ENCODE peak calls at places on chromosomes 13 and 19, in six cellular contexts. One of them, this sample, is unnamed.

GRCh38 chr13:99730403-99730802 is 229.1 kb downstream of the TM9SF2 start:
- DNase-seq in HS-27A: no peak
- DNase-seq in activated CD4-positive, alpha-beta T cell treated with anti-CD3 and anti-CD28 coated beads, Interleukin-2, amount 10 ng/mL, durations not matched to agents 7 days and 5 days: no peak
- DNase-seq in stimulated activated CD8-positive, alpha-beta memory T cell treated with anti-CD3 and anti-CD28 coated beads, Interleukin-2, amount 100 ng/mL, for 48 hours: no peak
- DNase-seq in stomach: no peak
- DNase-seq in AG04449: no peak
- DNase-seq in this sample: no peak

GRCh38 chr19:54465367-54466109 is 2.0 kb upstream of the LENG9 start:
- DNase-seq in HS-27A: no peak
- DNase-seq in activated CD4-positive, alpha-beta T cell treated with anti-CD3 and anti-CD28 coated beads, Interleukin-2, amount 10 ng/mL, durations not matched to agents 7 days and 5 days: no peak
- DNase-seq in stimulated activated CD8-positive, alpha-beta memory T cell treated with anti-CD3 and anti-CD28 coated beads, Interleukin-2, amount 100 ng/mL, for 48 hours: no peak
- DNase-seq in stomach: no peak
- DNase-seq in AG04449: no peak
- DNase-seq in this sample: no peak

GRCh38 chr19:17332677-17333581 is 1.7 kb downstream of the ANO8 start:
- DNase-seq in HS-27A: no peak
- DNase-seq in activated CD4-positive, alpha-beta T cell treated with anti-CD3 and anti-CD28 coated beads, Interleukin-2, amount 10 ng/mL, durations not matched to agents 7 days and 5 days: peak; percentile 55
- DNase-seq in stimulated activated CD8-positive, alpha-beta memory T cell treated with anti-CD3 and anti-CD28 coated beads, Interleukin-2, amount 100 ng/mL, for 48 hours: no peak
- DNase-seq in stomach: no peak
- DNase-seq in AG04449: no peak
- DNase-seq in this sample: no peak

GRCh38 chr13:74026753-74027152 is 107.5 kb downstream of the KLF12 start:
- DNase-seq in HS-27A: no peak
- DNase-seq in activated CD4-positive, alpha-beta T cell treated with anti-CD3 and anti-CD28 coated beads, Interleukin-2, amount 10 ng/mL, durations not matched to agents 7 days and 5 days: peak; percentile 76
- DNase-seq in stimulated activated CD8-positive, alpha-beta memory T cell treated with anti-CD3 and anti-CD28 coated beads, Interleukin-2, amount 100 ng/mL, for 48 hours: peak; percentile 38
- DNase-seq in stomach: peak; percentile 29
- DNase-seq in AG04449: no peak
- DNase-seq in this sample: no peak

GRCh38 chr19:42206871-42207755 is 10.4 kb downstream of the DEDD2 start:
- DNase-seq in HS-27A: peak; percentile 76
- DNase-seq in activated CD4-positive, alpha-beta T cell treated with anti-CD3 and anti-CD28 coated beads, Interleukin-2, amount 10 ng/mL, durations not matched to agents 7 days and 5 days: no peak
- DNase-seq in stimulated activated CD8-positive, alpha-beta memory T cell treated with anti-CD3 and anti-CD28 coated beads, Interleukin-2, amount 100 ng/mL, for 48 hours: no peak
- DNase-seq in stomach: no peak
- DNase-seq in AG04449: no peak
- DNase-seq in this sample: no peak

GRCh38 chr19:39405261-39405912 is 1.3 kb upstream of the ZFP36 start:
- DNase-seq in HS-27A: no peak
- DNase-seq in activated CD4-positive, alpha-beta T cell treated with anti-CD3 and anti-CD28 coated beads, Interleukin-2, amount 10 ng/mL, durations not matched to agents 7 days and 5 days: no peak
- DNase-seq in stimulated activated CD8-positive, alpha-beta memory T cell treated with anti-CD3 and anti-CD28 coated beads, Interleukin-2, amount 100 ng/mL, for 48 hours: no peak
- DNase-seq in stomach: no peak
- DNase-seq in AG04449: no peak
- DNase-seq in this sample: no peak

GRCh38 chr19:18862976-18863842 is 31.4 kb downstream of the UPF1 start:
- DNase-seq in HS-27A: no peak
- DNase-seq in activated CD4-positive, alpha-beta T cell treated with anti-CD3 and anti-CD28 coated beads, Interleukin-2, amount 10 ng/mL, durations not matched to agents 7 days and 5 days: no peak
- DNase-seq in stimulated activated CD8-positive, alpha-beta memory T cell treated with anti-CD3 and anti-CD28 coated beads, Interleukin-2, amount 100 ng/mL, for 48 hours: no peak
- DNase-seq in stomach: no peak
- DNase-seq in AG04449: no peak
- DNase-seq in this sample: no peak

GRCh38 chr13:73059460-73060250 is 850 bp downstream of the KLF5 start:
- DNase-seq in HS-27A: no peak
- DNase-seq in activated CD4-positive, alpha-beta T cell treated with anti-CD3 and anti-CD28 coated beads, Interleukin-2, amount 10 ng/mL, durations not matched to agents 7 days and 5 days: peak; percentile 49
- DNase-seq in stimulated activated CD8-positive, alpha-beta memory T cell treated with anti-CD3 and anti-CD28 coated beads, Interleukin-2, amount 100 ng/mL, for 48 hours: peak; percentile 30
- DNase-seq in stomach: peak; percentile 75
- DNase-seq in AG04449: no peak
- DNase-seq in this sample: no peak

GRCh38 chr13:80173224-80173623 is 167.7 kb downstream of the SPRY2 start:
- DNase-seq in HS-27A: no peak
- DNase-seq in activated CD4-positive, alpha-beta T cell treated with anti-CD3 and anti-CD28 coated beads, Interleukin-2, amount 10 ng/mL, durations not matched to agents 7 days and 5 days: no peak
- DNase-seq in stimulated activated CD8-positive, alpha-beta memory T cell treated with anti-CD3 and anti-CD28 coated beads, Interleukin-2, amount 100 ng/mL, for 48 hours: no peak
- DNase-seq in stomach: no peak
- DNase-seq in AG04449: no peak
- DNase-seq in this sample: no peak

GRCh38 chr19:48511800-48512503 is at the start of gene LMTK3:
- DNase-seq in HS-27A: no peak
- DNase-seq in activated CD4-positive, alpha-beta T cell treated with anti-CD3 and anti-CD28 coated beads, Interleukin-2, amount 10 ng/mL, durations not matched to agents 7 days and 5 days: peak; percentile 84
- DNase-seq in stimulated activated CD8-positive, alpha-beta memory T cell treated with anti-CD3 and anti-CD28 coated beads, Interleukin-2, amount 100 ng/mL, for 48 hours: peak; percentile 66
- DNase-seq in stomach: no peak
- DNase-seq in AG04449: no peak
- DNase-seq in this sample: no peak

GRCh38 chr13:27379694-27380596 is 44.5 kb upstream of the GTF3A start:
- DNase-seq in HS-27A: no peak
- DNase-seq in activated CD4-positive, alpha-beta T cell treated with anti-CD3 and anti-CD28 coated beads, Interleukin-2, amount 10 ng/mL, durations not matched to agents 7 days and 5 days: peak; percentile 64
- DNase-seq in stimulated activated CD8-positive, alpha-beta memory T cell treated with anti-CD3 and anti-CD28 coated beads, Interleukin-2, amount 100 ng/mL, for 48 hours: peak; percentile 48
- DNase-seq in stomach: peak; percentile 88
- DNase-seq in AG04449: no peak
- DNase-seq in this sample: no peak

GRCh38 chr19:49775742-49776370 is 9.1 kb downstream of the AP2A1 start:
- DNase-seq in HS-27A: no peak
- DNase-seq in activated CD4-positive, alpha-beta T cell treated with anti-CD3 and anti-CD28 coated beads, Interleukin-2, amount 10 ng/mL, durations not matched to agents 7 days and 5 days: no peak
- DNase-seq in stimulated activated CD8-positive, alpha-beta memory T cell treated with anti-CD3 and anti-CD28 coated beads, Interleukin-2, amount 100 ng/mL, for 48 hours: no peak
- DNase-seq in stomach: no peak
- DNase-seq in AG04449: no peak
- DNase-seq in this sample: no peak

GRCh38 chr13:99811067-99811715 is 160.4 kb downstream of the ZIC5 start:
- DNase-seq in HS-27A: no peak
- DNase-seq in activated CD4-positive, alpha-beta T cell treated with anti-CD3 and anti-CD28 coated beads, Interleukin-2, amount 10 ng/mL, durations not matched to agents 7 days and 5 days: no peak
- DNase-seq in stimulated activated CD8-positive, alpha-beta memory T cell treated with anti-CD3 and anti-CD28 coated beads, Interleukin-2, amount 100 ng/mL, for 48 hours: no peak
- DNase-seq in stomach: no peak
- DNase-seq in AG04449: no peak
- DNase-seq in this sample: no peak

GRCh38 chr13:60356970-60357369 is 40.0 kb upstream of the TDRD3 start:
- DNase-seq in HS-27A: no peak
- DNase-seq in activated CD4-positive, alpha-beta T cell treated with anti-CD3 and anti-CD28 coated beads, Interleukin-2, amount 10 ng/mL, durations not matched to agents 7 days and 5 days: no peak
- DNase-seq in stimulated activated CD8-positive, alpha-beta memory T cell treated with anti-CD3 and anti-CD28 coated beads, Interleukin-2, amount 100 ng/mL, for 48 hours: no peak
- DNase-seq in stomach: no peak
- DNase-seq in AG04449: no peak
- DNase-seq in this sample: no peak

GRCh38 chr13:85363504-85363903 is 435.7 kb downstream of the SLITRK6 start:
- DNase-seq in HS-27A: no peak
- DNase-seq in activated CD4-positive, alpha-beta T cell treated with anti-CD3 and anti-CD28 coated beads, Interleukin-2, amount 10 ng/mL, durations not matched to agents 7 days and 5 days: no peak
- DNase-seq in stimulated activated CD8-positive, alpha-beta memory T cell treated with anti-CD3 and anti-CD28 coated beads, Interleukin-2, amount 100 ng/mL, for 48 hours: no peak
- DNase-seq in stomach: no peak
- DNase-seq in AG04449: no peak
- DNase-seq in this sample: no peak

GRCh38 chr19:48962849-48963165 is 2.3 kb upstream of the FTL start:
- DNase-seq in HS-27A: no peak
- DNase-seq in activated CD4-positive, alpha-beta T cell treated with anti-CD3 and anti-CD28 coated beads, Interleukin-2, amount 10 ng/mL, durations not matched to agents 7 days and 5 days: no peak
- DNase-seq in stimulated activated CD8-positive, alpha-beta memory T cell treated with anti-CD3 and anti-CD28 coated beads, Interleukin-2, amount 100 ng/mL, for 48 hours: no peak
- DNase-seq in stomach: no peak
- DNase-seq in AG04449: no peak
- DNase-seq in this sample: no peak

GRCh38 chr13:75180805-75181455 is 301.0 kb downstream of the TBC1D4 start:
- DNase-seq in HS-27A: peak; percentile 39
- DNase-seq in activated CD4-positive, alpha-beta T cell treated with anti-CD3 and anti-CD28 coated beads, Interleukin-2, amount 10 ng/mL, durations not matched to agents 7 days and 5 days: no peak
- DNase-seq in stimulated activated CD8-positive, alpha-beta memory T cell treated with anti-CD3 and anti-CD28 coated beads, Interleukin-2, amount 100 ng/mL, for 48 hours: no peak
- DNase-seq in stomach: no peak
- DNase-seq in AG04449: no peak
- DNase-seq in this sample: no peak

GRCh38 chr13:41544824-41545707 is 87.7 kb downstream of the RGCC start:
- DNase-seq in HS-27A: no peak
- DNase-seq in activated CD4-positive, alpha-beta T cell treated with anti-CD3 and anti-CD28 coated beads, Interleukin-2, amount 10 ng/mL, durations not matched to agents 7 days and 5 days: no peak
- DNase-seq in stimulated activated CD8-positive, alpha-beta memory T cell treated with anti-CD3 and anti-CD28 coated beads, Interleukin-2, amount 100 ng/mL, for 48 hours: no peak
- DNase-seq in stomach: no peak
- DNase-seq in AG04449: no peak
- DNase-seq in this sample: no peak

GRCh38 chr13:92074658-92075057 is 676.2 kb downstream of the GPC5 start:
- DNase-seq in HS-27A: no peak
- DNase-seq in activated CD4-positive, alpha-beta T cell treated with anti-CD3 and anti-CD28 coated beads, Interleukin-2, amount 10 ng/mL, durations not matched to agents 7 days and 5 days: no peak
- DNase-seq in stimulated activated CD8-positive, alpha-beta memory T cell treated with anti-CD3 and anti-CD28 coated beads, Interleukin-2, amount 100 ng/mL, for 48 hours: no peak
- DNase-seq in stomach: no peak
- DNase-seq in AG04449: no peak
- DNase-seq in this sample: no peak

GRCh38 chr13:77036294-77036693 is 9.3 kb upstream of the FBXL3 start:
- DNase-seq in HS-27A: no peak
- DNase-seq in activated CD4-positive, alpha-beta T cell treated with anti-CD3 and anti-CD28 coated beads, Interleukin-2, amount 10 ng/mL, durations not matched to agents 7 days and 5 days: no peak
- DNase-seq in stimulated activated CD8-positive, alpha-beta memory T cell treated with anti-CD3 and anti-CD28 coated beads, Interleukin-2, amount 100 ng/mL, for 48 hours: no peak
- DNase-seq in stomach: no peak
- DNase-seq in AG04449: no peak
- DNase-seq in this sample: no peak

GRCh38 chr19:50252111-50252886 is 48.9 kb downstream of the MYH14 start:
- DNase-seq in HS-27A: no peak
- DNase-seq in activated CD4-positive, alpha-beta T cell treated with anti-CD3 and anti-CD28 coated beads, Interleukin-2, amount 10 ng/mL, durations not matched to agents 7 days and 5 days: peak; percentile 23
- DNase-seq in stimulated activated CD8-positive, alpha-beta memory T cell treated with anti-CD3 and anti-CD28 coated beads, Interleukin-2, amount 100 ng/mL, for 48 hours: peak; percentile 44
- DNase-seq in stomach: no peak
- DNase-seq in AG04449: no peak
- DNase-seq in this sample: no peak

GRCh38 chr19:8323781-8324185 is 2.5 kb downstream of the RPS28 start:
- DNase-seq in HS-27A: no peak
- DNase-seq in activated CD4-positive, alpha-beta T cell treated with anti-CD3 and anti-CD28 coated beads, Interleukin-2, amount 10 ng/mL, durations not matched to agents 7 days and 5 days: no peak
- DNase-seq in stimulated activated CD8-positive, alpha-beta memory T cell treated with anti-CD3 and anti-CD28 coated beads, Interleukin-2, amount 100 ng/mL, for 48 hours: no peak
- DNase-seq in stomach: no peak
- DNase-seq in AG04449: no peak
- DNase-seq in this sample: no peak

GRCh38 chr19:5340637-5341447 is at the start of gene PTPRS:
- DNase-seq in HS-27A: peak; percentile 19
- DNase-seq in activated CD4-positive, alpha-beta T cell treated with anti-CD3 and anti-CD28 coated beads, Interleukin-2, amount 10 ng/mL, durations not matched to agents 7 days and 5 days: peak; percentile 46
- DNase-seq in stimulated activated CD8-positive, alpha-beta memory T cell treated with anti-CD3 and anti-CD28 coated beads, Interleukin-2, amount 100 ng/mL, for 48 hours: peak; percentile 59
- DNase-seq in stomach: peak; percentile 77
- DNase-seq in AG04449: no peak
- DNase-seq in this sample: no peak

GRCh38 chr19:8610041-8610927 is at the start of gene ADAMTS10:
- DNase-seq in HS-27A: no peak
- DNase-seq in activated CD4-positive, alpha-beta T cell treated with anti-CD3 and anti-CD28 coated beads, Interleukin-2, amount 10 ng/mL, durations not matched to agents 7 days and 5 days: peak; percentile 23
- DNase-seq in stimulated activated CD8-positive, alpha-beta memory T cell treated with anti-CD3 and anti-CD28 coated beads, Interleukin-2, amount 100 ng/mL, for 48 hours: no peak
- DNase-seq in stomach: no peak
- DNase-seq in AG04449: no peak
- DNase-seq in this sample: no peak

GRCh38 chr13:42392706-42393572 is 121.0 kb downstream of the AKAP11 start:
- DNase-seq in HS-27A: no peak
- DNase-seq in activated CD4-positive, alpha-beta T cell treated with anti-CD3 and anti-CD28 coated beads, Interleukin-2, amount 10 ng/mL, durations not matched to agents 7 days and 5 days: peak; percentile 52
- DNase-seq in stimulated activated CD8-positive, alpha-beta memory T cell treated with anti-CD3 and anti-CD28 coated beads, Interleukin-2, amount 100 ng/mL, for 48 hours: no peak
- DNase-seq in stomach: no peak
- DNase-seq in AG04449: no peak
- DNase-seq in this sample: no peak

GRCh38 chr13:100987993-100988392 is 313.4 kb upstream of the TMTC4 start:
- DNase-seq in HS-27A: no peak
- DNase-seq in activated CD4-positive, alpha-beta T cell treated with anti-CD3 and anti-CD28 coated beads, Interleukin-2, amount 10 ng/mL, durations not matched to agents 7 days and 5 days: no peak
- DNase-seq in stimulated activated CD8-positive, alpha-beta memory T cell treated with anti-CD3 and anti-CD28 coated beads, Interleukin-2, amount 100 ng/mL, for 48 hours: no peak
- DNase-seq in stomach: no peak
- DNase-seq in AG04449: peak; percentile 5
- DNase-seq in this sample: no peak

GRCh38 chr19:330503-330902 is 14.1 kb downstream of the MIER2 start:
- DNase-seq in HS-27A: no peak
- DNase-seq in activated CD4-positive, alpha-beta T cell treated with anti-CD3 and anti-CD28 coated beads, Interleukin-2, amount 10 ng/mL, durations not matched to agents 7 days and 5 days: no peak
- DNase-seq in stimulated activated CD8-positive, alpha-beta memory T cell treated with anti-CD3 and anti-CD28 coated beads, Interleukin-2, amount 100 ng/mL, for 48 hours: no peak
- DNase-seq in stomach: no peak
- DNase-seq in AG04449: no peak
- DNase-seq in this sample: no peak

GRCh38 chr19:41001243-41001971 is 10.3 kb downstream of the CYP2B6 start:
- DNase-seq in HS-27A: no peak
- DNase-seq in activated CD4-positive, alpha-beta T cell treated with anti-CD3 and anti-CD28 coated beads, Interleukin-2, amount 10 ng/mL, durations not matched to agents 7 days and 5 days: no peak
- DNase-seq in stimulated activated CD8-positive, alpha-beta memory T cell treated with anti-CD3 and anti-CD28 coated beads, Interleukin-2, amount 100 ng/mL, for 48 hours: no peak
- DNase-seq in stomach: no peak
- DNase-seq in AG04449: no peak
- DNase-seq in this sample: no peak

GRCh38 chr13:75384881-75385707 is 96.9 kb downstream of the TBC1D4 start:
- DNase-seq in HS-27A: no peak
- DNase-seq in activated CD4-positive, alpha-beta T cell treated with anti-CD3 and anti-CD28 coated beads, Interleukin-2, amount 10 ng/mL, durations not matched to agents 7 days and 5 days: no peak
- DNase-seq in stimulated activated CD8-positive, alpha-beta memory T cell treated with anti-CD3 and anti-CD28 coated beads, Interleukin-2, amount 100 ng/mL, for 48 hours: no peak
- DNase-seq in stomach: no peak
- DNase-seq in AG04449: no peak
- DNase-seq in this sample: no peak

GRCh38 chr19:2003901-2004300 is 11.6 kb downstream of the BTBD2 start:
- DNase-seq in HS-27A: no peak
- DNase-seq in activated CD4-positive, alpha-beta T cell treated with anti-CD3 and anti-CD28 coated beads, Interleukin-2, amount 10 ng/mL, durations not matched to agents 7 days and 5 days: no peak
- DNase-seq in stimulated activated CD8-positive, alpha-beta memory T cell treated with anti-CD3 and anti-CD28 coated beads, Interleukin-2, amount 100 ng/mL, for 48 hours: no peak
- DNase-seq in stomach: no peak
- DNase-seq in AG04449: no peak
- DNase-seq in this sample: no peak

GRCh38 chr13:51523082-51523518 is 61.2 kb upstream of the WDFY2 start:
- DNase-seq in HS-27A: no peak
- DNase-seq in activated CD4-positive, alpha-beta T cell treated with anti-CD3 and anti-CD28 coated beads, Interleukin-2, amount 10 ng/mL, durations not matched to agents 7 days and 5 days: peak; percentile 55
- DNase-seq in stimulated activated CD8-positive, alpha-beta memory T cell treated with anti-CD3 and anti-CD28 coated beads, Interleukin-2, amount 100 ng/mL, for 48 hours: no peak
- DNase-seq in stomach: no peak
- DNase-seq in AG04449: no peak
- DNase-seq in this sample: no peak